ENCODE peak calls at places on chromosomes 7 and 10, in ten cellular contexts. Y is CD4-positive, alpha-beta T cell; L is heart left ventricle; T is esophagus squamous epithelium; B is dorsolateral prefrontal cortex; N is PC-9; V is brain microvascular endothelial cell; E is left ventricle myocardium inferior; R is HCT116; D is colonic mucosa. O is an unnamed sample.
A peak's percentile ranks its signal among the peaks of the same experiment; 100 is the strongest.

GRCh38 chr10:4733843-4734224 is 92.2 kb upstream of the AKR1E2 start:
- DNase-seq in R (no peak), N (peak; percentile 8), Y (no peak), B (no peak), D (no peak), V (no peak), E (no peak), L (no peak), T (no peak), O (no peak)

GRCh38 chr10:56606202-56606601 is 245.1 kb upstream of the ZWINT start:
- DNase-seq in B (no peak), R (no peak), L (no peak), E (no peak), D (no peak), N (no peak), T (no peak), Y (no peak), V (no peak), O (no peak)

GRCh38 chr10:105681051-105681450 is 1040.0 kb downstream of the SORCS3 start:
- DNase-seq in L (no peak), N (no peak), V (no peak), T (no peak), R (no peak), B (no peak), Y (no peak), E (no peak), D (peak; percentile 19), O (no peak)

GRCh38 chr7:139797607-139798006 is 19.8 kb upstream of the HIPK2 start:
- DNase-seq in L (no peak), V (no peak), R (no peak), D (no peak), B (no peak), N (no peak), T (no peak), E (no peak), Y (no peak), O (no peak)

GRCh38 chr10:74047304-74047703 is 49.4 kb downstream of the VCL start:
- DNase-seq in L (no peak), V (no peak), B (no peak), N (no peak), R (no peak), D (no peak), T (no peak), E (no peak), Y (no peak), O (no peak)

GRCh38 chr7:78770422-78771410 is 682.8 kb downstream of the MAGI2 start:
- DNase-seq in R (no peak), L (no peak), B (no peak), V (no peak), E (no peak), N (no peak), T (no peak), D (no peak), Y (no peak), O (peak; percentile 7)

GRCh38 chr10:42754155-42755027 is 28.2 kb upstream of the BMS1 start:
- DNase-seq in D (no peak), E (peak; percentile 50), Y (peak; percentile 11), N (no peak), V (no peak), T (no peak), L (peak; percentile 51), B (no peak), R (no peak), O (no peak)

GRCh38 chr10:51301644-51302043 is 227.4 kb downstream of the PRKG1 start:
- DNase-seq in E (peak; percentile 14), L (no peak), V (peak; percentile 74), Y (no peak), R (no peak), T (no peak), N (no peak), D (no peak), B (no peak), O (no peak)

GRCh38 chr10:71671983-71672535 is 47.5 kb downstream of the C10orf105 start:
- DNase-seq in E (no peak), V (no peak), Y (no peak), N (no peak), R (no peak), L (no peak), T (no peak), D (no peak), B (no peak), O (no peak)

GRCh38 chr7:108875139-108875538 is 305.5 kb downstream of the DNAJB9 start:
- DNase-seq in R (peak; percentile 15), T (no peak), L (no peak), E (no peak), V (peak; percentile 57), D (no peak), B (no peak), Y (no peak), N (no peak), O (no peak)

GRCh38 chr7:138979226-138979979 is 1.8 kb downstream of the KIAA1549 start:
- DNase-seq in D (no peak), B (no peak), N (no peak), E (no peak), T (no peak), L (no peak), V (no peak), Y (no peak), R (peak; percentile 10), O (no peak)

GRCh38 chr10:110358869-110359629 is 54.3 kb upstream of the SMNDC1 start:
- DNase-seq in T (no peak), D (no peak), Y (no peak), L (no peak), R (peak; percentile 38), N (peak; percentile 84), B (no peak), E (peak; percentile 27), V (no peak), O (peak; percentile 64)

GRCh38 chr10:73629165-73629564 is 12.1 kb downstream of the MYOZ1 start:
- DNase-seq in T (no peak), E (no peak), R (no peak), B (no peak), D (no peak), V (no peak), N (no peak), Y (no peak), L (no peak), O (no peak)

GRCh38 chr10:36989233-36989632 is 136.2 kb upstream of the ANKRD30A start:
- DNase-seq in V (no peak), Y (no peak), R (no peak), L (no peak), E (no peak), T (no peak), D (no peak), N (no peak), B (no peak), O (no peak)

DNA sequence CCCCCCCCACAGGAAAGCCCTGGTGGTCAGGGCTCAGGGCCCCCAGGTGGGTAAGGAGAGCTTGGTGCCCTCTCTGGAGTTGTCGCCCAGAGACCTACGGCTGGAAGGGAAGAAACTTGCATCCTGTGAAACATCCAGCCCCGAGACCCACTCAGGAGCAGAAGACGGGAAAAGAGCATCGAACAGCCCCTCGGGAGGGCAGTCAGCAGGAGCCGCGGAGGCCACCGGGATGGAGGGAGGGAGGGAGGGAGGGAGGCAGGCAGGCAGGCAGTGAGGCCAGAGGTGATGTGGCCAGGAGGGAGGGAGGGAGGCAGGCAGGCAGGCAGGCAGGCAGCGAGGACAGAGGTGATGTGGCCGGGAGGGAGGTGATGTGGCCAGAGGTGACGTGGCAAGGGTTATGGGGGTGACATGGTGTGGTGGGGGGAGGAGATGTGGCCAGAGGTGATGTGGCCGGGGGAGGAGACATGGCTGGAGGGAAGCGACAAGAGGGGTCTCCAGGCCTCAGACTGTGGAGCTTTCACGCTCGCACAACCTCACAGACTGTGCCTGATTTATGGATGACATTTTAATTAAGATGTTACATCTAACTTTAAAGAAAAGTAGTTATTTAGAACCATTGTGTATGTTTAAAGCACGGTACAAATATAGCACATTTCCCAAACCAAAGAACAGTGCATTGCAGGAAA is 141.1 kb downstream of the DIP2C start:
- DNase-seq in D (no peak), B (no peak), V (no peak), T (no peak), L (no peak), E (no peak), R (no peak), N (no peak), Y (no peak), O (no peak)
- H3K27ac ChIP-seq in D (no peak overlapping the region), B (no peak overlapping the region), V (no peak overlapping the region), T (no peak overlapping the region), L (no peak overlapping the region), E (no peak overlapping the region), R (no peak overlapping the region), N (no peak overlapping the region), Y (no peak overlapping the region), O (no peak overlapping the region)

GRCh38 chr10:81847675-81848074 is 27.3 kb upstream of the NRG3 start:
- DNase-seq in L (no peak), R (no peak), T (no peak), E (no peak), D (no peak), Y (no peak), V (no peak), N (no peak), B (no peak), O (no peak)

GRCh38 chr10:81838950-81839349 is 36.0 kb upstream of the NRG3 start:
- DNase-seq in N (no peak), T (no peak), V (peak; percentile 10), R (no peak), E (no peak), D (no peak), B (no peak), Y (no peak), L (no peak), O (no peak)

GRCh38 chr10:81848931-81849330 is 26.1 kb upstream of the NRG3 start:
- DNase-seq in L (no peak), B (no peak), T (no peak), R (no peak), V (no peak), N (no peak), E (no peak), Y (no peak), D (no peak), O (no peak)

GRCh38 chr10:81848514-81848913 is 26.5 kb upstream of the NRG3 start:
- DNase-seq in D (no peak), L (no peak), N (no peak), R (no peak), Y (no peak), E (no peak), T (no peak), V (no peak), B (no peak), O (no peak)

GRCh38 chr10:81843042-81843441 is 32.0 kb upstream of the NRG3 start:
- DNase-seq in L (no peak), V (no peak), B (no peak), D (no peak), R (no peak), T (no peak), Y (no peak), N (no peak), E (no peak), O (no peak)
- TF ChIP-seq CTCF in L (no peak), V (peak; percentile 20), B (no peak), D (no peak), R (no peak), T (no peak), Y (no peak), N (no peak), E (no peak), O (no peak)

GRCh38 chr10:89695307-89695706 is 6.1 kb upstream of the KIF20B start:
- DNase-seq in B (no peak), Y (no peak), D (no peak), R (no peak), T (no peak), L (no peak), V (no peak), E (no peak), N (peak; percentile 59), O (peak; percentile 60)
- H3K27ac ChIP-seq in B (no peak overlapping the region), Y (no peak overlapping the region), D (no peak overlapping the region), R (no peak overlapping the region), T (no peak overlapping the region), L (no peak overlapping the region), V (no peak overlapping the region), E (no peak overlapping the region), N (no peak overlapping the region), O (no peak overlapping the region)

GRCh38 chr7:101669307-101669706 is 40.2 kb upstream of the MYL10 start:
- DNase-seq in N (no peak), Y (no peak), R (no peak), L (no peak), D (no peak), V (no peak), T (no peak), B (no peak), E (no peak), O (no peak)
- TF ChIP-seq CTCF in N (peak; percentile 27), Y (no peak), R (no peak), L (no peak), D (peak; percentile 48), V (peak; percentile 50), T (no peak), B (no peak), E (no peak), O (peak; percentile 41)